ENCODE peak calls at places on chromosomes 11 and 22, in seven cellular contexts. C is GM12865, B is fibroblast of pulmonary artery, W is PC-9, X is fibroblast of the aortic adventitia, G is lower leg skin, Y is heart left ventricle. V is an unnamed sample.

GRCh38 chr11:14418801-14419417 is 59.9 kb upstream of the RRAS2 start:
- DNase-seq in Y (no peak), C (peak; percentile 17), G (no peak), X (no peak), B (peak; percentile 36), W (no peak), V (no peak)

GRCh38 chr22:19806213-19807160 is 45.9 kb downstream of the TBX1 start:
- DNase-seq in B (no peak), C (no peak), X (peak; percentile 16), G (peak; percentile 85), Y (no peak), W (peak; percentile 91), V (peak; percentile 26)

GRCh38 chr11:61477126-61477525 is 31.4 kb upstream of the LRRC10B start:
- DNase-seq in X (peak; percentile 63), C (no peak), Y (peak; percentile 50), B (no peak), G (peak; percentile 35), W (no peak), V (no peak)

GRCh38 chr11:10429526-10429925 is 25.5 kb upstream of the AMPD3 start:
- DNase-seq in G (no peak), X (no peak), C (no peak), Y (no peak), W (no peak), B (no peak), V (no peak)

GRCh38 chr22:27004434-27004833 is 347.0 kb downstream of the MIAT start:
- DNase-seq in Y (no peak), W (no peak), B (no peak), C (no peak), X (no peak), G (no peak), V (no peak)

GRCh38 chr11:76380161-76380976 is 563 bp downstream of the THAP12 start:
- DNase-seq in G (no peak), W (no peak), C (peak; percentile 64), Y (peak; percentile 44), X (peak; percentile 17), B (peak; percentile 12), V (no peak)

GRCh38 chr11:69691449-69691848 is 12.4 kb downstream of the FGF19 start:
- DNase-seq in C (no peak), B (peak; percentile 27), X (peak; percentile 64), Y (no peak), G (no peak), W (peak; percentile 58), V (no peak)

GRCh38 chr11:68090287-68090686 is 30.9 kb downstream of the CHKA start:
- DNase-seq in G (no peak), B (no peak), W (no peak), C (no peak), X (no peak), Y (no peak), V (no peak)

GRCh38 chr11:121648306-121648705 is 195.5 kb upstream of the SORL1-AS1 start:
- DNase-seq in B (no peak), G (no peak), C (no peak), X (no peak), W (no peak), Y (no peak), V (no peak)

GRCh38 chr11:19018901-19019300 is 41.6 kb downstream of the MRGPRX2 start:
- DNase-seq in Y (no peak), X (no peak), W (no peak), B (no peak), G (no peak), C (no peak), V (no peak)

GRCh38 chr11:73152861-73153483 is 10.9 kb upstream of the FCHSD2 start:
- DNase-seq in G (no peak), X (no peak), C (peak; percentile 98), B (no peak), W (peak; percentile 57), Y (no peak), V (no peak)

GRCh38 chr22:44413211-44413610 is 84.8 kb downstream of the RTL6 start:
- DNase-seq in W (no peak), X (no peak), G (no peak), Y (no peak), B (no peak), C (no peak), V (no peak)

GRCh38 chr22:30718491-30718890 is 23.8 kb downstream of the OSBP2 start:
- DNase-seq in C (no peak), G (no peak), B (no peak), X (no peak), W (no peak), Y (no peak), V (no peak)

GRCh38 chr22:46593211-46593676 is 26.9 kb upstream of the GRAMD4 start:
- DNase-seq in X (no peak), B (no peak), G (peak; percentile 49), W (no peak), C (peak; percentile 55), Y (no peak), V (peak; percentile 48)

GRCh38 chr11:84558085-84558905 is 1068.8 kb downstream of the DLG2 start:
- DNase-seq in C (peak; percentile 54), Y (no peak), B (peak; percentile 66), X (peak; percentile 70), W (no peak), G (no peak), V (no peak)

GRCh38 chr11:86208572-86208971 is 36.0 kb upstream of the EED start:
- DNase-seq in B (no peak), Y (no peak), X (no peak), W (no peak), C (no peak), G (no peak), V (no peak)

GRCh38 chr11:86204356-86204755 is 40.2 kb upstream of the EED start:
- DNase-seq in W (no peak), Y (no peak), B (no peak), G (no peak), C (no peak), X (no peak), V (no peak)

GRCh38 chr11:86207413-86207812 is 37.1 kb upstream of the EED start:
- DNase-seq in X (no peak), G (no peak), C (no peak), W (no peak), B (no peak), Y (no peak), V (no peak)

GRCh38 chr11:86206296-86206695 is 38.3 kb upstream of the EED start:
- DNase-seq in B (no peak), Y (no peak), W (no peak), C (no peak), G (no peak), X (no peak), V (no peak)

DNA sequence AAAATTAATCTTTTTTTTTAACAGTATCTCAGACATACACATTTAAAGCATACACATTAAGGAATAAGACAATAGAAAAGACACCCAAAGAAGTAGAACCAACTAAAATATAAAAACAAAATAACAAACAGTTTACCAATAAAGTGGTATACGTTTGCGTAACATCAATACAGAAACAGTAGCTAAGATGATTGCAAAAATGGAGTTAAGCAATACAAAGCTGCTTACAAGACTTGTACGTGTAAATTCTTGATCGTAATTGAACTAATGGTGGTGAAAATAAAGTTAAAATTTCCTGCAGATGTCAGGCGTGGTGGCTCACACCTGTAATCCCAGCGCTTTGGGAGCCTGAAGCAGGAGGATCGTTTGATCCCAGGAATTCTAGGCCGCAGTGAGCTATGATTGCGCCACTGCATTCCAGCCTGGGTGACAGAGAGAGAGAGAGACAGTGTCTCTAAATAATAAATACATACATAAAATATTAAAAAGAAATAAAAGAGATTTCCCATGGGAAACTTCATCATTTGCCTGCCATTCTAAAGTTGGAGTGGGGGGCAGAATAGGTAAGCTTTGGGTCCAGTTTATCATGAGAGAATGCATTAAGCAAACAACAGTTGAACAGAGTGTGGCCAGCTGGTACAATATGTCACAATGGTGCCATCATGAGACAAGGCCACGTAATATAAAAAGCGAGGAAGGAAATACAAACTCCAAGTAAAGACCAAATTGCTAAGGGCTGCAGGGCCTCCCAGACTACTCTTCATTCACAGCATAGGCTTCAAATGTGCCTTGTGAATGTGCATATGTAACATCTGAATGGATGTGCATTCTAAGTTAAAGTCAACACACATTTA is 38.9 kb upstream of the EED start:
- DNase-seq in Y (no peak), G (no peak), X (no peak), C (no peak), B (no peak), W (no peak), V (peak; percentile 24)
- TF ChIP-seq CTCF in Y (peak; percentile 14), G (no peak), X (no peak), C (no peak), B (no peak), W (no peak), V (no peak)

GRCh38 chr11:1869427-1870325 is 16.8 kb downstream of the LSP1 start:
- DNase-seq in Y (peak; percentile 61), X (peak; percentile 24), W (no peak), G (no peak), C (no peak), B (no peak), V (no peak)
- TF ChIP-seq CTCF in Y (peak; percentile 29), X (peak; percentile 67), W (peak; percentile 20), G (no peak), C (no peak), B (peak; percentile 34), V (no peak)

GRCh38 chr22:17563936-17564391 is 666 bp downstream of the SLC25A18 start:
- DNase-seq in X (peak; percentile 73), C (no peak), G (peak; percentile 57), Y (no peak), W (no peak), B (peak; percentile 75), V (peak; percentile 65)
- TF ChIP-seq CTCF in X (peak; percentile 7), C (no peak), G (no peak), Y (no peak), W (no peak), B (no peak), V (peak; percentile 8)

GRCh38 chr11:117395476-117395875 is 67.8 kb downstream of the CEP164 start:
- DNase-seq in W (no peak), X (no peak), C (no peak), B (no peak), G (no peak), Y (no peak), V (no peak)
- TF ChIP-seq CTCF in W (no peak), X (no peak), C (no peak), B (no peak), G (no peak), Y (no peak), V (no peak)

V was measured in tibial nerve.